ENCODE peak calls at places on chromosome 9, in five cellular contexts. One of them, this sample, is unnamed. For H3K4me1, the result is how much of the 10 kb centered on the place peaks cover.

GRCh38 chr9:69667306-69667705 is 4.9 kb downstream of the APBA1 start:
- DNase-seq in stomach: no peak
- DNase-seq in A549: no peak
- DNase-seq in tibial nerve: no peak
- DNase-seq in transverse colon: no peak
- DNase-seq in this sample: no peak

GRCh38 chr9:129109952-129110739 is 447 bp downstream of the CRAT start:
- DNase-seq in stomach: no peak
- DNase-seq in A549: peak
- DNase-seq in tibial nerve: no peak
- DNase-seq in transverse colon: peak
- DNase-seq in this sample: peak

GRCh38 chr9:95077053-95077765 is 240.3 kb downstream of the FANCC start:
- DNase-seq in stomach: peak
- DNase-seq in A549: no peak
- DNase-seq in tibial nerve: no peak
- DNase-seq in transverse colon: no peak
- DNase-seq in this sample: peak

GRCh38 chr9:73210886-73211285 is 59.2 kb downstream of the ANXA1 start:
- DNase-seq in stomach: no peak
- DNase-seq in A549: no peak
- DNase-seq in tibial nerve: no peak
- DNase-seq in transverse colon: no peak
- DNase-seq in this sample: no peak

GRCh38 chr9:111148390-111148993 is 110.2 kb upstream of the LPAR1 start:
- DNase-seq in stomach: no peak
- DNase-seq in A549: no peak
- DNase-seq in tibial nerve: no peak
- DNase-seq in transverse colon: no peak
- DNase-seq in this sample: no peak

GRCh38 chr9:98404157-98404695 is 148.8 kb upstream of the TBC1D2 start:
- DNase-seq in stomach: no peak
- DNase-seq in A549: no peak
- DNase-seq in tibial nerve: no peak
- DNase-seq in transverse colon: no peak
- DNase-seq in this sample: no peak

GRCh38 chr9:110916361-110916760 is 121.9 kb downstream of the LPAR1 start:
- DNase-seq in stomach: no peak
- DNase-seq in A549: no peak
- DNase-seq in tibial nerve: no peak
- DNase-seq in transverse colon: no peak
- DNase-seq in this sample: no peak

GRCh38 chr9:136916330-136917184 is 28.0 kb downstream of the FBXW5 start:
- DNase-seq in stomach: no peak
- DNase-seq in A549: no peak
- DNase-seq in tibial nerve: no peak
- DNase-seq in transverse colon: no peak
- DNase-seq in this sample: peak

GRCh38 chr9:75299324-75299723 is 211.0 kb downstream of the OSTF1 start:
- DNase-seq in stomach: no peak
- DNase-seq in A549: no peak
- DNase-seq in tibial nerve: no peak
- DNase-seq in transverse colon: no peak
- DNase-seq in this sample: no peak

GRCh38 chr9:122158202-122158601 is 1.4 kb downstream of the NDUFA8 start:
- DNase-seq in stomach: no peak
- DNase-seq in A549: peak
- DNase-seq in tibial nerve: no peak
- DNase-seq in transverse colon: peak
- DNase-seq in this sample: no peak

GRCh38 chr9:113674436-113674835 is 201.7 kb upstream of the ZNF618 start:
- DNase-seq in stomach: no peak
- DNase-seq in A549: no peak
- DNase-seq in tibial nerve: no peak
- DNase-seq in transverse colon: no peak
- DNase-seq in this sample: no peak

GRCh38 chr9:95316794-95317118 is 753 bp downstream of the FANCC start:
- DNase-seq in stomach: peak
- DNase-seq in A549: peak
- DNase-seq in tibial nerve: no peak
- DNase-seq in transverse colon: peak
- DNase-seq in this sample: peak

GRCh38 chr9:26975728-26976707 is 19.8 kb downstream of the IFT74 start:
- DNase-seq in stomach: peak
- DNase-seq in A549: peak
- DNase-seq in tibial nerve: no peak
- DNase-seq in transverse colon: peak
- DNase-seq in this sample: no peak

GRCh38 chr9:122975196-122975595 is 34.4 kb downstream of the RABGAP1 start:
- DNase-seq in stomach: no peak
- DNase-seq in A549: no peak
- DNase-seq in tibial nerve: no peak
- DNase-seq in transverse colon: no peak
- DNase-seq in this sample: no peak

GRCh38 chr9:105667867-105668266 is 5.6 kb downstream of the TAL2 start:
- DNase-seq in stomach: no peak
- DNase-seq in A549: no peak
- DNase-seq in tibial nerve: no peak
- DNase-seq in transverse colon: no peak
- DNase-seq in this sample: no peak

GRCh38 chr9:96450613-96451544 is 910 bp downstream of the HABP4 start:
- DNase-seq in stomach: peak
- DNase-seq in A549: peak
- DNase-seq in tibial nerve: no peak
- DNase-seq in transverse colon: peak
- DNase-seq in this sample: peak

GRCh38 chr9:87071473-87071872 is 124.2 kb upstream of the GAS1 start:
- DNase-seq in stomach: no peak
- DNase-seq in A549: no peak
- DNase-seq in tibial nerve: no peak
- DNase-seq in transverse colon: no peak
- DNase-seq in this sample: no peak

GRCh38 chr9:112750111-112750766 is at the start of gene SNX30:
- DNase-seq in stomach: peak
- DNase-seq in A549: peak
- DNase-seq in tibial nerve: peak
- DNase-seq in transverse colon: peak
- DNase-seq in this sample: peak

GRCh38 chr9:1619915-1620705 is 395.0 kb upstream of the SMARCA2 start:
- DNase-seq in stomach: no peak
- DNase-seq in A549: no peak
- DNase-seq in tibial nerve: no peak
- DNase-seq in transverse colon: no peak
- DNase-seq in this sample: no peak

GRCh38 chr9:82052081-82052480 is 63.5 kb downstream of the SPATA31D1 start:
- DNase-seq in stomach: no peak
- DNase-seq in A549: no peak
- DNase-seq in tibial nerve: no peak
- DNase-seq in transverse colon: no peak
- DNase-seq in this sample: no peak

GRCh38 chr9:72935595-72935994 is 17.3 kb downstream of the ALDH1A1 start:
- DNase-seq in stomach: no peak
- DNase-seq in A549: no peak
- DNase-seq in tibial nerve: no peak
- DNase-seq in transverse colon: no peak
- DNase-seq in this sample: no peak

GRCh38 chr9:19967567-19968459 is 179.0 kb upstream of the SLC24A2 start:
- DNase-seq in stomach: no peak
- DNase-seq in A549: no peak
- DNase-seq in tibial nerve: no peak
- DNase-seq in transverse colon: no peak
- DNase-seq in this sample: no peak

GRCh38 chr9:122113574-122113973 is 20.5 kb upstream of the TTLL11 start:
- DNase-seq in stomach: no peak
- DNase-seq in A549: no peak
- DNase-seq in tibial nerve: no peak
- DNase-seq in transverse colon: no peak
- DNase-seq in this sample: no peak

GRCh38 chr9:89929721-89930480 is 325.1 kb downstream of the GADD45G start:
- DNase-seq in stomach: no peak
- DNase-seq in A549: no peak
- DNase-seq in tibial nerve: no peak
- DNase-seq in transverse colon: no peak
- DNase-seq in this sample: no peak

GRCh38 chr9:83538890-83539238 is 663 bp upstream of the FRMD3 start:
- DNase-seq in stomach: no peak
- DNase-seq in A549: no peak
- DNase-seq in tibial nerve: no peak
- DNase-seq in transverse colon: no peak
- DNase-seq in this sample: no peak

GRCh38 chr9:88174324-88174723 is 36.0 kb upstream of the SPATA31C2 start:
- DNase-seq in stomach: no peak
- DNase-seq in A549: no peak
- DNase-seq in tibial nerve: no peak
- DNase-seq in transverse colon: no peak
- DNase-seq in this sample: no peak

GRCh38 chr9:2243666-2244555 is 228.8 kb downstream of the SMARCA2 start:
- DNase-seq in stomach: no peak
- DNase-seq in A549: no peak
- DNase-seq in tibial nerve: no peak
- DNase-seq in transverse colon: no peak
- DNase-seq in this sample: no peak

GRCh38 chr9:81083062-81083461 is 606.3 kb downstream of the TLE1 start:
- DNase-seq in stomach: no peak
- DNase-seq in A549: no peak
- DNase-seq in tibial nerve: no peak
- DNase-seq in transverse colon: no peak
- DNase-seq in this sample: no peak

GRCh38 chr9:105254226-105254625 is 9.8 kb downstream of the SLC44A1 start:
- DNase-seq in stomach: peak
- DNase-seq in A549: no peak
- DNase-seq in tibial nerve: no peak
- DNase-seq in transverse colon: peak
- DNase-seq in this sample: no peak

GRCh38 chr9:129306318-129306973 is 128.4 kb upstream of the IER5L start:
- DNase-seq in stomach: peak
- DNase-seq in A549: no peak
- DNase-seq in tibial nerve: peak
- DNase-seq in transverse colon: no peak
- DNase-seq in this sample: no peak

GRCh38 chr9:37775216-37775919 is 9.5 kb downstream of the EXOSC3 start:
- DNase-seq in stomach: no peak
- DNase-seq in A549: no peak
- DNase-seq in tibial nerve: no peak
- DNase-seq in transverse colon: no peak
- DNase-seq in this sample: no peak
- H3K4me1 ChIP-seq in stomach: under half
- H3K4me1 ChIP-seq in A549: under half
- H3K4me1 ChIP-seq in tibial nerve: under half
- H3K4me1 ChIP-seq in transverse colon: under half
- H3K4me1 ChIP-seq in this sample: under half

DNA sequence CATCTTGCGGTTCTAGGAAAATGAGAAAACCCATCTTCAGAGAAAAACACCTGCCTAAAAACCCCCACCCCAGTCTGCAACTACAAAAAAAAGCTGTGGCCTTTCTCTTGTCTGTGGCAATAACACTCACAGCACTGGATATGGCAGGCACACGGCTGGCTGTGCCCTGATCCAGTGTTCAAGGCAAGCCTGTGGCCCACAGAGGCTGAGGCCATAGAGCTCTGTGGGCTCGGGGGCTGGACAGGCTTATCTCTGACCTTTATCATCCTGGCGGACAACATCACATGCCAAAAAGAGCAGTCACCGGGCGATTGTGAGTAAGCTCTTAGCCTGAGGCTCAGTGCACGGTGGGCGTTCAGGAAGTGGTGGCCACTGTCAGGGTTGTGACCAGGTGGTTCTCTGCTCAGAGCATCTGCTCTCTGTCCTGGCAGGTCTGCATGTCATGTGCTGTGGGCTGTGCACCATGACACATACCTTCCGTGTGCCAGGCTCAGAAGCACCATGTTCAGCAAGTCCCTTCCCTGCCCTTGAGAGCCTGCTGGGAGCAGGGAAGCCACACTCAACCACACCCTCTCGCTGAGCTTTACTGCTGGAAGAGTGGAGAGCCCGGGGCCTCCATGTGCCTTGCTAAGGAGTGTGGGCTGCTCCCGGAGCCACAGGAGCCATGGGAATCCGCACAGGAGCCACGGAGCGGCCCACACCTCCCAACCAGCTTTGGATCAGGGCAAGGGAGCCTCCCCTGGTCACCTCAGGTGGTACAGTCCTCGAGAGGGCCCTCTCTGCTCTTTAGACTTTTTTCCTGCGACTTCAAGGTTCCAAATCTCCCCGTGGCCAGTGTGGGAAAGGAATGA is 34.6 kb upstream of the WDR38 start:
- DNase-seq in stomach: no peak
- DNase-seq in A549: no peak
- DNase-seq in tibial nerve: no peak
- DNase-seq in transverse colon: no peak
- DNase-seq in this sample: peak
- TF ChIP-seq EP300 in stomach: no peak
- TF ChIP-seq EP300 in A549: no peak
- TF ChIP-seq EP300 in tibial nerve: no peak
- TF ChIP-seq EP300 in transverse colon: no peak
- TF ChIP-seq EP300 in this sample: no peak

DNA sequence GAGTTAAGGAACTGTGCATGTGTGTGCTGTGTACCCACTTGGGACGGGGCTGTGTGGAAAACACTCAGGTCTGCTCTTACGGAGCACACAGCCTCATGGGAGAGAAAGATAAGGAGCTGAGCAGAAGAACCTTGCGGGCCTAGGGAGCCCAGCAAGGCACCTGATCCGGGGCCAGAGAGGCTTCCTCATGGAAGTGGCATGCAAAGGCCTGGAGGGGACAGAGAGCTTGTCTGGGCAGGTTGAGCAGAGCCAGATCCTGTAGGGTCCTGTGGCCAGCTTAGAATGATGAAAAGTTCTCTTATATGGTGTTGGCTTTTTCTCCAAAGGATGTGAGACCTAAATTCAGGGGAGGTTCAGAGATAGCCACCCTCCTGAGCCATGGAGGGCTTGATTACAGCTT is 45.2 kb downstream of the NEK6 start:
- DNase-seq in stomach: no peak
- DNase-seq in A549: no peak
- DNase-seq in tibial nerve: no peak
- DNase-seq in transverse colon: no peak
- DNase-seq in this sample: no peak
- H3K4me1 ChIP-seq in stomach: under half
- H3K4me1 ChIP-seq in A549: half or more
- H3K4me1 ChIP-seq in tibial nerve: under half
- H3K4me1 ChIP-seq in transverse colon: under half
- H3K4me1 ChIP-seq in this sample: under half

DNA sequence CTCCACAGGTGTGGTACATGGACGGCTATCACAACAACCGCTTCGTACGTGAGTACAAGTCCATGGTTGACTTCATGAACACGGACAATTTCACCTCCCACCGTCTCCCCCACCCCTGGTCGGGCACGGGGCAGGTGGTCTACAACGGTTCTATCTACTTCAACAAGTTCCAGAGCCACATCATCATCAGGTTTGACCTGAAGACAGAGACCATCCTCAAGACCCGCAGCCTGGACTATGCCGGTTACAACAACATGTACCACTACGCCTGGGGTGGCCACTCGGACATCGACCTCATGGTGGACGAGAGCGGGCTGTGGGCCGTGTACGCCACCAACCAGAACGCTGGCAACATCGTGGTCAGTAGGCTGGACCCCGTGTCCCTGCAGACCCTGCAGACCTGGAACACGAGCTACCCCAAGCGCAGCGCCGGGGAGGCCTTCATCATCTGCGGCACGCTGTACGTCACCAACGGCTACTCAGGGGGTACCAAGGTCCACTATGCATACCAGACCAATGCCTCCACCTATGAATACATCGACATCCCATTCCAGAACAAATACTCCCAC is 32.1 kb downstream of the OLFM1 start:
- DNase-seq in stomach: no peak
- DNase-seq in A549: no peak
- DNase-seq in tibial nerve: no peak
- DNase-seq in transverse colon: no peak
- DNase-seq in this sample: no peak
- TF ChIP-seq EP300 in stomach: no peak
- TF ChIP-seq EP300 in A549: no peak
- TF ChIP-seq EP300 in tibial nerve: no peak
- TF ChIP-seq EP300 in transverse colon: no peak
- TF ChIP-seq EP300 in this sample: no peak